ENCODE peak calls at places on chromosomes 13 and 19, in seven cellular contexts. O is activated T-cell treated with anti-CD3 and anti-CD28 coated beads, Interleukin-2, amount 50 U/mL, for 24 hours; A is T-cell; R is lower leg skin; K is IMR-90; T is thoracic aorta; V is GOT3. Y is an unnamed sample.

GRCh38 chr13:90016688-90017087 is 1330.8 kb upstream of the MIR17HG start:
- DNase-seq in O (no peak), A (no peak), R (no peak), K (no peak), T (no peak), V (no peak), Y (no peak)

GRCh38 chr13:44108345-44108858 is 228.7 kb downstream of the LACC1 start:
- DNase-seq in O (no peak), A (no peak), R (no peak), K (no peak), T (no peak), V (no peak), Y (peak)

GRCh38 chr19:30717381-30717780 is 345.2 kb downstream of the ZNF536 start:
- DNase-seq in O (no peak), A (no peak), R (peak), K (no peak), T (no peak), V (no peak), Y (no peak)

GRCh38 chr13:74465279-74465678 is 331.1 kb upstream of the KLF12 start:
- DNase-seq in O (no peak), A (no peak), R (no peak), K (no peak), T (no peak), V (no peak), Y (no peak)

GRCh38 chr19:18951721-18952281 is 10.8 kb upstream of the HOMER3 start:
- DNase-seq in O (no peak), A (no peak), R (no peak), K (no peak), T (no peak), V (no peak), Y (peak)

GRCh38 chr13:31200636-31200970 is 828 bp downstream of the B3GLCT start:
- DNase-seq in O (no peak), A (no peak), R (peak), K (no peak), T (no peak), V (no peak), Y (peak)

GRCh38 chr13:51818771-51819511 is 15.0 kb upstream of the DHRS12 start:
- DNase-seq in O (peak), A (peak), R (no peak), K (peak), T (no peak), V (no peak), Y (no peak)

GRCh38 chr19:1507763-1508506 is 4.9 kb downstream of the ADAMTSL5 start:
- DNase-seq in O (peak), A (peak), R (peak), K (peak), T (peak), V (peak), Y (peak)

GRCh38 chr13:99525967-99526366 is 24.7 kb downstream of the TM9SF2 start:
- DNase-seq in O (no peak), A (no peak), R (no peak), K (peak), T (no peak), V (no peak), Y (no peak)

GRCh38 chr19:7483720-7484201 is 5.1 kb downstream of the PEX11G start:
- DNase-seq in O (no peak), A (no peak), R (no peak), K (no peak), T (no peak), V (no peak), Y (no peak)

GRCh38 chr13:25046274-25046984 is 49.5 kb upstream of the PABPC3 start:
- DNase-seq in O (no peak), A (no peak), R (no peak), K (no peak), T (no peak), V (no peak), Y (peak)

GRCh38 chr13:77544365-77544764 is 8.9 kb downstream of the SCEL start:
- DNase-seq in O (no peak), A (no peak), R (no peak), K (no peak), T (no peak), V (no peak), Y (no peak)

GRCh38 chr19:48552406-48553322 is 692 bp downstream of the SULT2B1 start:
- DNase-seq in O (no peak), A (no peak), R (no peak), K (no peak), T (no peak), V (no peak), Y (peak)

GRCh38 chr13:105436946-105437345 is 1098.5 kb downstream of the EFNB2 start:
- DNase-seq in O (no peak), A (no peak), R (no peak), K (no peak), T (no peak), V (no peak), Y (no peak)

GRCh38 chr13:50230365-50230978 is 215.2 kb downstream of the KCNRG start:
- DNase-seq in O (no peak), A (no peak), R (no peak), K (peak), T (no peak), V (no peak), Y (no peak)

GRCh38 chr19:1295169-1296012 is 9.7 kb downstream of the EFNA2 start:
- DNase-seq in O (peak), A (peak), R (no peak), K (no peak), T (no peak), V (no peak), Y (peak)

GRCh38 chr13:30376426-30377311 is 45.6 kb upstream of the UBE2L5 start:
- DNase-seq in O (peak), A (peak), R (peak), K (no peak), T (no peak), V (no peak), Y (peak)

GRCh38 chr19:480016-480855 is 16.1 kb upstream of the MADCAM1 start:
- DNase-seq in O (peak), A (peak), R (peak), K (no peak), T (peak), V (no peak), Y (peak)

GRCh38 chr19:18118420-18119242 is 21.1 kb downstream of the MAST3 start:
- DNase-seq in O (peak), A (no peak), R (no peak), K (peak), T (no peak), V (no peak), Y (no peak)

GRCh38 chr19:45346449-45346848 is 5.9 kb downstream of the KLC3 start:
- DNase-seq in O (no peak), A (no peak), R (no peak), K (no peak), T (no peak), V (no peak), Y (peak)

GRCh38 chr13:45341799-45342584 is 1.0 kb upstream of the TPT1 start:
- DNase-seq in O (no peak), A (no peak), R (peak), K (no peak), T (peak), V (no peak), Y (peak)

GRCh38 chr13:99805361-99805760 is 166.2 kb downstream of the ZIC5 start:
- DNase-seq in O (no peak), A (no peak), R (no peak), K (no peak), T (no peak), V (no peak), Y (no peak)

GRCh38 chr19:10013316-10013715 is at the start of gene RDH8:
- DNase-seq in O (no peak), A (no peak), R (no peak), K (no peak), T (no peak), V (no peak), Y (no peak)

GRCh38 chr19:7333198-7334118 is 15.3 kb upstream of the ARHGEF18 start:
- DNase-seq in O (no peak), A (no peak), R (no peak), K (no peak), T (no peak), V (no peak), Y (no peak)

GRCh38 chr19:34662919-34663318 is 14.0 kb downstream of the SCGB2B2 start:
- DNase-seq in O (no peak), A (peak), R (no peak), K (no peak), T (no peak), V (no peak), Y (peak)

GRCh38 chr13:32202268-32202667 is 112.9 kb downstream of the ZAR1L start:
- DNase-seq in O (no peak), A (no peak), R (no peak), K (no peak), T (no peak), V (no peak), Y (no peak)

GRCh38 chr13:109576331-109576813 is 210.0 kb downstream of the IRS2 start:
- DNase-seq in O (no peak), A (no peak), R (no peak), K (no peak), T (no peak), V (no peak), Y (peak)